ENCODE peak calls at places on chromosomes 12 and 14, in seven cellular contexts. One of them, this sample, is unnamed.

GRCh38 chr14:59347511-59347900 is 117.7 kb downstream of the GPR135 start:
- DNase-seq in H1: no peak
- DNase-seq in IMR-90: no peak
- DNase-seq in mesendoderm: no peak
- DNase-seq in neuronal stem cell: no peak
- DNase-seq in mesenchymal stem cell: no peak
- DNase-seq in H9: no peak
- DNase-seq in this sample: no peak

GRCh38 chr12:92295523-92295922 is 149.9 kb upstream of the BTG1 start:
- DNase-seq in H1: no peak
- DNase-seq in IMR-90: peak
- DNase-seq in mesendoderm: peak
- DNase-seq in neuronal stem cell: no peak
- DNase-seq in mesenchymal stem cell: peak
- DNase-seq in H9: no peak
- DNase-seq in this sample: peak

GRCh38 chr14:60684203-60684602 is 34.9 kb upstream of the SIX1 start:
- DNase-seq in H1: no peak
- DNase-seq in IMR-90: no peak
- DNase-seq in mesendoderm: no peak
- DNase-seq in neuronal stem cell: no peak
- DNase-seq in mesenchymal stem cell: peak
- DNase-seq in H9: no peak
- DNase-seq in this sample: no peak

GRCh38 chr14:73173092-73173735 is 36.9 kb downstream of the PSEN1 start:
- DNase-seq in H1: no peak
- DNase-seq in IMR-90: peak
- DNase-seq in mesendoderm: peak
- DNase-seq in neuronal stem cell: peak
- DNase-seq in mesenchymal stem cell: peak
- DNase-seq in H9: no peak
- DNase-seq in this sample: peak

GRCh38 chr12:117087808-117088207 is 11.4 kb downstream of the TESC start:
- DNase-seq in H1: no peak
- DNase-seq in IMR-90: no peak
- DNase-seq in mesendoderm: no peak
- DNase-seq in neuronal stem cell: no peak
- DNase-seq in mesenchymal stem cell: no peak
- DNase-seq in H9: no peak
- DNase-seq in this sample: no peak

GRCh38 chr14:45907782-45908181 is 654.8 kb upstream of the MIS18BP1 start:
- DNase-seq in H1: no peak
- DNase-seq in IMR-90: no peak
- DNase-seq in mesendoderm: no peak
- DNase-seq in neuronal stem cell: no peak
- DNase-seq in mesenchymal stem cell: no peak
- DNase-seq in H9: no peak
- DNase-seq in this sample: no peak

GRCh38 chr12:6788972-6789905 is at the start of gene CD4:
- DNase-seq in H1: no peak
- DNase-seq in IMR-90: no peak
- DNase-seq in mesendoderm: no peak
- DNase-seq in neuronal stem cell: no peak
- DNase-seq in mesenchymal stem cell: no peak
- DNase-seq in H9: peak
- DNase-seq in this sample: no peak

GRCh38 chr12:85076688-85077430 is 40.7 kb downstream of the LRRIQ1 start:
- DNase-seq in H1: no peak
- DNase-seq in IMR-90: peak
- DNase-seq in mesendoderm: peak
- DNase-seq in neuronal stem cell: peak
- DNase-seq in mesenchymal stem cell: peak
- DNase-seq in H9: no peak
- DNase-seq in this sample: peak

GRCh38 chr14:59852350-59852749 is 18.2 kb downstream of the RTN1 start:
- DNase-seq in H1: no peak
- DNase-seq in IMR-90: no peak
- DNase-seq in mesendoderm: no peak
- DNase-seq in neuronal stem cell: no peak
- DNase-seq in mesenchymal stem cell: no peak
- DNase-seq in H9: no peak
- DNase-seq in this sample: no peak

GRCh38 chr14:88323520-88324199 is 591 bp upstream of the KCNK10 start:
- DNase-seq in H1: peak
- DNase-seq in IMR-90: peak
- DNase-seq in mesendoderm: peak
- DNase-seq in neuronal stem cell: no peak
- DNase-seq in mesenchymal stem cell: peak
- DNase-seq in H9: peak
- DNase-seq in this sample: no peak

GRCh38 chr14:42421377-42422078 is 814.9 kb downstream of the LRFN5 start:
- DNase-seq in H1: no peak
- DNase-seq in IMR-90: no peak
- DNase-seq in mesendoderm: no peak
- DNase-seq in neuronal stem cell: no peak
- DNase-seq in mesenchymal stem cell: no peak
- DNase-seq in H9: no peak
- DNase-seq in this sample: no peak

GRCh38 chr12:18754118-18754707 is 16.3 kb downstream of the CAPZA3 start:
- DNase-seq in H1: no peak
- DNase-seq in IMR-90: no peak
- DNase-seq in mesendoderm: peak
- DNase-seq in neuronal stem cell: no peak
- DNase-seq in mesenchymal stem cell: no peak
- DNase-seq in H9: no peak
- DNase-seq in this sample: no peak

GRCh38 chr12:3202734-3203446 is 125.7 kb downstream of the TSPAN9 start:
- DNase-seq in H1: peak
- DNase-seq in IMR-90: peak
- DNase-seq in mesendoderm: peak
- DNase-seq in neuronal stem cell: peak
- DNase-seq in mesenchymal stem cell: peak
- DNase-seq in H9: peak
- DNase-seq in this sample: no peak

GRCh38 chr12:6426882-6427671 is 17.7 kb upstream of the CD27 start:
- DNase-seq in H1: no peak
- DNase-seq in IMR-90: no peak
- DNase-seq in mesendoderm: no peak
- DNase-seq in neuronal stem cell: no peak
- DNase-seq in mesenchymal stem cell: no peak
- DNase-seq in H9: no peak
- DNase-seq in this sample: no peak

GRCh38 chr14:98700748-98701147 is 571.2 kb downstream of the BCL11B start:
- DNase-seq in H1: no peak
- DNase-seq in IMR-90: no peak
- DNase-seq in mesendoderm: peak
- DNase-seq in neuronal stem cell: no peak
- DNase-seq in mesenchymal stem cell: no peak
- DNase-seq in H9: no peak
- DNase-seq in this sample: no peak

GRCh38 chr14:45251912-45252311 is 1.1 kb downstream of the MIS18BP1 start:
- DNase-seq in H1: no peak
- DNase-seq in IMR-90: peak
- DNase-seq in mesendoderm: no peak
- DNase-seq in neuronal stem cell: no peak
- DNase-seq in mesenchymal stem cell: peak
- DNase-seq in H9: no peak
- DNase-seq in this sample: no peak

GRCh38 chr12:121508533-121508932 is 72.3 kb downstream of the KDM2B start:
- DNase-seq in H1: no peak
- DNase-seq in IMR-90: no peak
- DNase-seq in mesendoderm: no peak
- DNase-seq in neuronal stem cell: no peak
- DNase-seq in mesenchymal stem cell: no peak
- DNase-seq in H9: no peak
- DNase-seq in this sample: no peak

GRCh38 chr12:67663121-67663520 is 14.6 kb downstream of the DYRK2 start:
- DNase-seq in H1: no peak
- DNase-seq in IMR-90: peak
- DNase-seq in mesendoderm: no peak
- DNase-seq in neuronal stem cell: no peak
- DNase-seq in mesenchymal stem cell: peak
- DNase-seq in H9: no peak
- DNase-seq in this sample: no peak

GRCh38 chr12:112122823-112123690 is 2.3 kb upstream of the TRAFD1 start:
- DNase-seq in H1: no peak
- DNase-seq in IMR-90: peak
- DNase-seq in mesendoderm: no peak
- DNase-seq in neuronal stem cell: no peak
- DNase-seq in mesenchymal stem cell: peak
- DNase-seq in H9: peak
- DNase-seq in this sample: no peak

GRCh38 chr12:67354322-67354721 is 85.2 kb downstream of the CAND1 start:
- DNase-seq in H1: no peak
- DNase-seq in IMR-90: peak
- DNase-seq in mesendoderm: no peak
- DNase-seq in neuronal stem cell: no peak
- DNase-seq in mesenchymal stem cell: no peak
- DNase-seq in H9: no peak
- DNase-seq in this sample: no peak

DNA sequence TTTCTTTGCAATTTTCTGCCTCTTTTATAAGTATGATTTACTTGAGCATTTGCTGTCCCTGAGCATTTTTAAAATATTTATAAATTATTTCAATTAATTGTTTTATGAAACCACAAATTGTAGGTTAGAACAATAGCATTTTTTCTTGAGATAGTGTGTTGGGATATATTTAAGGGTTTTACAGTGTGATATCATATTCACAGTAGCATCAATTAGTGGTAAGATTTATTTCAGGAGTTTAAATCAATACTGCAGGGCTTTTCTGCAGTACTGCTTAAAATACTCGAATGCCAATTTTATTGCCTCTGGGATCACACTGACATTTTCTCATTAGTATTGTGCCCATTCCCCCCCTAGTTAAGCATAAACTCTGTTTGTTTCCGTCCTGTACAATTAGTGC is 82.2 kb downstream of the BHLHE41 start:
- DNase-seq in H1: no peak
- DNase-seq in IMR-90: no peak
- DNase-seq in mesendoderm: no peak
- DNase-seq in neuronal stem cell: no peak
- DNase-seq in mesenchymal stem cell: no peak
- DNase-seq in H9: no peak
- DNase-seq in this sample: no peak
- H2BK120ac ChIP-seq in H1: no peak
- H2BK120ac ChIP-seq in IMR-90: peak
- H2BK120ac ChIP-seq in mesendoderm: no peak
- H2BK120ac ChIP-seq in neuronal stem cell: no peak
- H2BK120ac ChIP-seq in mesenchymal stem cell: no peak
- H2BK120ac ChIP-seq in H9: no peak
- H2BK120ac ChIP-seq in this sample: no peak

GRCh38 chr12:9784326-9784725 is 23.6 kb upstream of the CD69 start:
- DNase-seq in H1: no peak
- DNase-seq in IMR-90: no peak
- DNase-seq in mesendoderm: no peak
- DNase-seq in neuronal stem cell: no peak
- DNase-seq in mesenchymal stem cell: no peak
- DNase-seq in H9: no peak
- DNase-seq in this sample: no peak

GRCh38 chr12:9781360-9781759 is 20.7 kb upstream of the CD69 start:
- DNase-seq in H1: no peak
- DNase-seq in IMR-90: no peak
- DNase-seq in mesendoderm: no peak
- DNase-seq in neuronal stem cell: no peak
- DNase-seq in mesenchymal stem cell: no peak
- DNase-seq in H9: no peak
- DNase-seq in this sample: no peak

GRCh38 chr12:9782547-9783382 is 22.1 kb upstream of the CD69 start:
- DNase-seq in H1: no peak
- DNase-seq in IMR-90: no peak
- DNase-seq in mesendoderm: no peak
- DNase-seq in neuronal stem cell: no peak
- DNase-seq in mesenchymal stem cell: no peak
- DNase-seq in H9: peak
- DNase-seq in this sample: no peak

GRCh38 chr12:9776795-9777194 is 16.1 kb upstream of the CD69 start:
- DNase-seq in H1: no peak
- DNase-seq in IMR-90: no peak
- DNase-seq in mesendoderm: no peak
- DNase-seq in neuronal stem cell: no peak
- DNase-seq in mesenchymal stem cell: no peak
- DNase-seq in H9: no peak
- DNase-seq in this sample: no peak

GRCh38 chr12:9779209-9779608 is 18.5 kb upstream of the CD69 start:
- DNase-seq in H1: no peak
- DNase-seq in IMR-90: no peak
- DNase-seq in mesendoderm: no peak
- DNase-seq in neuronal stem cell: no peak
- DNase-seq in mesenchymal stem cell: no peak
- DNase-seq in H9: no peak
- DNase-seq in this sample: no peak
- H3K18ac ChIP-seq in H1: no peak
- H3K18ac ChIP-seq in IMR-90: no peak
- H3K18ac ChIP-seq in mesendoderm: no peak
- H3K18ac ChIP-seq in neuronal stem cell: no peak
- H3K18ac ChIP-seq in mesenchymal stem cell: no peak
- H3K18ac ChIP-seq in H9: no peak
- H3K18ac ChIP-seq in this sample: no peak

DNA sequence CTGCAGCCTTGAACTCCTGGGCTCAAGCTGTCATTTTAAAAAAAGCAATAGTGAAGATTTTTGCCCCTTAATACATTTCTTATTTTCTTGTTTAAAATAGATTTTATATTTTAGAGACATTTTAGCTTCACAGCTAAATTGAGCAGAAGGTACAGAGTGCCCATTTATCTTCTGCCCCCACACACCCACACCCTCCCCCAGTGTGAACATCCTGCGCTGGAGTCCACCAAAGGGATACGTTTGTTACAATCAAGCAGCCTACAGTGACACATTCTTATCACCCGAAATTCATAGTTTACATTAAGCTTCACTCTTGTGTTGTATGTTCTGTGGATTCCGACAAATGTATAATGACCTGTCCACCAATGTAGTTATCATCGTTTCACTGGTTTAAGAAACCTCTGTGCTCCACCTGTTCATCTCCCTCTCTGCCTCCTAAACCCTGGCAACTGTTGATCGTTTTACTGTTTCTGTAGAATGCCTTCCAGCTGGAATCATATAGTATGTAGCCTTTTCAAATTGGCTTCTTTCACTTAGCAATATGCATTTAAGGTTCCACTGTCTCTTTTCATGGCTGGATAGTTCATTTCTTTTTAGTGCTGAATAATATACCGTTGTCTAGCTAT is 91.0 kb upstream of the TRAF3 start:
- DNase-seq in H1: no peak
- DNase-seq in IMR-90: no peak
- DNase-seq in mesendoderm: no peak
- DNase-seq in neuronal stem cell: no peak
- DNase-seq in mesenchymal stem cell: no peak
- DNase-seq in H9: no peak
- DNase-seq in this sample: no peak
- H2BK120ac ChIP-seq in H1: no peak
- H2BK120ac ChIP-seq in IMR-90: no peak
- H2BK120ac ChIP-seq in mesendoderm: no peak
- H2BK120ac ChIP-seq in neuronal stem cell: no peak
- H2BK120ac ChIP-seq in mesenchymal stem cell: peak
- H2BK120ac ChIP-seq in H9: no peak
- H2BK120ac ChIP-seq in this sample: no peak

DNA sequence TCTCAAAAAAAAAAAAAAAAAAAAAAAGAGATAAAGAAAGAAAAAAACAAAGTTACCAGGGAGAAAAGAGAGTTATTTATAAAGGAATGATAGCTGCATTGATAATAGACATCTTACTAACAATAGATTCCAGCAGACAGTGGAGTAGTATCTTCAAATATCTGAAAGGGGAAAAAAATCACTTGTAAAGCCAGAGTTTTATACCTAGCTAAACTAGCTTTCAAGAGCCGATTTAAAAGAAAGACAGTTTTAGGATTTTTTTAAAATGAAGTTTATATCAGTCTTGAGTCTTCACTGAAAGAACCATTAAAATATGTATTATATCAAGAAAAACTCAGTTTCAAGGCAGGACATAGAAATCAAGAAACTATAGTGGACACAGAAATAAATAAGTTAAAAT is 262.4 kb downstream of the ZFP36L1 start:
- DNase-seq in H1: no peak
- DNase-seq in IMR-90: no peak
- DNase-seq in mesendoderm: no peak
- DNase-seq in neuronal stem cell: no peak
- DNase-seq in mesenchymal stem cell: no peak
- DNase-seq in H9: no peak
- DNase-seq in this sample: no peak
- H3K18ac ChIP-seq in H1: no peak
- H3K18ac ChIP-seq in IMR-90: no peak
- H3K18ac ChIP-seq in mesendoderm: no peak
- H3K18ac ChIP-seq in neuronal stem cell: no peak
- H3K18ac ChIP-seq in mesenchymal stem cell: no peak
- H3K18ac ChIP-seq in H9: no peak
- H3K18ac ChIP-seq in this sample: no peak